ENCODE peak calls at places on chromosomes 3 and 15, in seven cellular contexts. N is uterus, Y is choroid plexus epithelial cell, Z is astrocyte, J is heart right ventricle, M is mesothelial cell of epicardium, K is A549. X is an unnamed sample.

GRCh38 chr3:33061782-33062181 is 35.2 kb downstream of the GLB1 start:
- DNase-seq in K (no peak), Y (peak), M (no peak), Z (peak), N (no peak), J (no peak), X (no peak)

GRCh38 chr3:169998668-169999131 is 32.1 kb downstream of the SEC62 start:
- DNase-seq in Y (peak), K (peak), Z (peak), M (no peak), N (no peak), J (no peak), X (no peak)

GRCh38 chr15:77580991-77581682 is 51.6 kb downstream of the LINGO1 start:
- DNase-seq in M (no peak), N (no peak), K (no peak), J (peak), Z (no peak), Y (no peak), X (no peak)

GRCh38 chr3:138459619-138460535 is 25.5 kb downstream of the ESYT3 start:
- DNase-seq in N (no peak), K (no peak), M (no peak), J (no peak), Y (no peak), Z (no peak), X (peak)

GRCh38 chr3:114554716-114555115 is 260.9 kb downstream of the TIGIT start:
- DNase-seq in N (no peak), Y (peak), K (no peak), M (no peak), J (no peak), Z (no peak), X (no peak)

GRCh38 chr15:29842290-29842689 is 20.0 kb upstream of the TJP1 start:
- DNase-seq in Z (no peak), J (no peak), N (no peak), K (no peak), Y (no peak), M (no peak), X (no peak)

GRCh38 chr15:91246998-91247397 is 146.9 kb downstream of the SV2B start:
- DNase-seq in K (no peak), Z (no peak), J (no peak), M (no peak), N (no peak), Y (no peak), X (no peak)

GRCh38 chr3:31432897-31433678 is 99.6 kb upstream of the STT3B start:
- DNase-seq in M (no peak), K (no peak), N (no peak), Y (peak), Z (peak), J (no peak), X (no peak)

GRCh38 chr15:89500397-89501270 is 4.3 kb upstream of the RHCG start:
- DNase-seq in K (no peak), M (peak), N (no peak), J (no peak), Y (no peak), Z (no peak), X (no peak)

GRCh38 chr3:46953265-46954010 is 23.1 kb downstream of the CCDC12 start:
- DNase-seq in Y (no peak), Z (no peak), K (no peak), J (no peak), M (no peak), N (no peak), X (no peak)

GRCh38 chr3:124964432-124964831 is 29.9 kb upstream of the MUC13 start:
- DNase-seq in Y (peak), J (no peak), Z (peak), K (no peak), N (no peak), M (no peak), X (no peak)

GRCh38 chr3:97821810-97822775 is at the start of gene CRYBG3:
- DNase-seq in Y (peak), N (peak), Z (peak), K (peak), M (peak), J (peak), X (peak)
- TF ChIP-seq CTCF in Y (peak), N (no peak), Z (no peak), K (peak), M (no peak), J (peak), X (peak)

GRCh38 chr3:69385723-69386483 is at the start of gene FRMD4B:
- DNase-seq in K (peak), N (peak), J (peak), Z (peak), M (peak), Y (peak), X (peak)
- TF ChIP-seq CTCF in K (no peak), N (no peak), J (peak), Z (no peak), M (no peak), Y (peak), X (peak)

GRCh38 chr3:15229262-15229661 is 23.2 kb downstream of the CAPN7 start:
- DNase-seq in N (no peak), M (no peak), Y (no peak), Z (no peak), K (no peak), J (no peak), X (no peak)
- TF ChIP-seq CTCF in N (no peak), M (no peak), Y (no peak), Z (no peak), K (no peak), J (no peak), X (no peak)

DNA sequence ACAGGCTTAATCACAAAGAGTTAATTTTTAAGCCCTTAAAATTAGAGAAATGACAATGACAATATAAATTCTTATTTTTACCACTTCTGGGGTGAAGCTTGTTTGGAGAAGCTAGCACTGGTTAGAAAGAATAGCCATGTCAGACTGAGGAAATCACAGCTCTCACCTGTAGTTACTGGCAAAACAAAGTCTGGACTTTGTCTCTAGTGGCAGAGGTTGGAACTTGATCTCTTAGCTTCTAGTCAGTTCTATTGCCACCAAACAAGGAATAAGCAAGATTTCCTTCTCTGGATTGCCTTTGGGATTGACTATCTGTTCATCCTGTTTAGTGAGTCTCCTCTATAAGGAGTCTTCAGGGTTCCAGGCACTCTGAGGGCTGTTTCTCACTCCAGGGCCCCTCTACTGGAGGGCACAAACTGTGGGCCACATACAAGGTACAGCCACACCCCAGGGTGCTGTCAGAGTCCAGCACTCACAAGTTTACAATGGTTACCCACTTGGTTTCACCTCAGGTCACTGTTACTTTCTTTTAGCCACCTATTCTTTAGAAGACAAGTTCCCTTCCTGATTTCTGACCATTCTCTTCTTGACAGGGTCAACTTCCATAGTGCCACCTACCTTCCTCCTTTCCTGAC is 426.6 kb upstream of the THBS1 start:
- DNase-seq in Z (no peak), M (no peak), N (no peak), J (no peak), K (no peak), Y (no peak), X (no peak)
- TF ChIP-seq CTCF in Z (no peak), M (no peak), N (no peak), J (no peak), K (no peak), Y (peak), X (peak)

GRCh38 chr3:37307321-37307720 is 132.9 kb upstream of the LRRFIP2 start:
- DNase-seq in Z (no peak), J (no peak), M (no peak), K (no peak), Y (peak), N (no peak), X (no peak)

GRCh38 chr3:37310666-37311050 is 136.3 kb upstream of the LRRFIP2 start:
- DNase-seq in J (no peak), M (no peak), Z (peak), K (no peak), Y (peak), N (no peak), X (no peak)

GRCh38 chr3:37309945-37310665 is 135.7 kb upstream of the LRRFIP2 start:
- DNase-seq in J (no peak), N (no peak), Y (no peak), M (no peak), Z (no peak), K (no peak), X (no peak)

DNA sequence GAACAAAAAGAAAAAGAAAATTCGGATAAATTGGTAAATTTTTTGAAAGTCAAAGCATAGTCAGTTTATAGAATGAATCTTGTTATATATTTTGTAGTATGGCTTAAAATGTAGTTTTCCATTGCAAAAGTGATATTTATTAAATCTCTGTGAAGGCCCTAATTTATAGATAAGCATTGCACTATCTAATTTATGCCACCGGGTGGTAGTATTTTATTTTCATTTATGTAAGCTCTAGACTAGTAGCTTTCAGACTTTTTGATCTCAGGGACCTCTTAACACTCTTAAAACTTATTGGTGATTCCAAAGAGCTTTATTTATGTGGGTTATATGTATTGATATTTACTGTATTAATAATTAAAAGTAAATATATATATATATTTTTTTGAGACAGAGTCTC is 133.9 kb upstream of the LRRFIP2 start:
- DNase-seq in Z (no peak), M (no peak), K (peak), J (no peak), N (no peak), Y (peak), X (no peak)
- TF ChIP-seq CTCF in Z (peak), M (peak), K (peak), J (peak), N (no peak), Y (no peak), X (peak)

X was measured in type B pancreatic cell.